ENCODE peak calls at places on chromosomes 13 and 19, in eight cellular contexts. One of them, this sample, is unnamed.

GRCh38 chr19:48943081-48943480 is 9.6 kb downstream of the DHDH start:
- DNase-seq in HL-60: no peak
- DNase-seq in heart left ventricle: no peak
- DNase-seq in fibroblast of lung: no peak
- DNase-seq in stomach: no peak
- DNase-seq in CD4-positive, alpha-beta T cell: no peak
- DNase-seq in A549: no peak
- DNase-seq in dorsolateral prefrontal cortex: no peak
- DNase-seq in this sample: no peak

GRCh38 chr19:35704218-35704617 is at the start of gene ZBTB32:
- DNase-seq in HL-60: no peak
- DNase-seq in heart left ventricle: peak
- DNase-seq in fibroblast of lung: peak
- DNase-seq in stomach: no peak
- DNase-seq in CD4-positive, alpha-beta T cell: no peak
- DNase-seq in A549: no peak
- DNase-seq in dorsolateral prefrontal cortex: no peak
- DNase-seq in this sample: no peak

GRCh38 chr19:50794778-50795664 is 4.8 kb downstream of the ACP4 start:
- DNase-seq in HL-60: peak
- DNase-seq in heart left ventricle: no peak
- DNase-seq in fibroblast of lung: no peak
- DNase-seq in stomach: no peak
- DNase-seq in CD4-positive, alpha-beta T cell: no peak
- DNase-seq in A549: no peak
- DNase-seq in dorsolateral prefrontal cortex: no peak
- DNase-seq in this sample: no peak

GRCh38 chr19:56765107-56765506 is 75.4 kb downstream of the PEG3 start:
- DNase-seq in HL-60: no peak
- DNase-seq in heart left ventricle: peak
- DNase-seq in fibroblast of lung: no peak
- DNase-seq in stomach: peak
- DNase-seq in CD4-positive, alpha-beta T cell: no peak
- DNase-seq in A549: no peak
- DNase-seq in dorsolateral prefrontal cortex: peak
- DNase-seq in this sample: peak

GRCh38 chr19:5339950-5340636 is 519 bp downstream of the PTPRS start:
- DNase-seq in HL-60: no peak
- DNase-seq in heart left ventricle: no peak
- DNase-seq in fibroblast of lung: no peak
- DNase-seq in stomach: no peak
- DNase-seq in CD4-positive, alpha-beta T cell: no peak
- DNase-seq in A549: peak
- DNase-seq in dorsolateral prefrontal cortex: no peak
- DNase-seq in this sample: peak

GRCh38 chr19:51530616-51531015 is 854 bp downstream of the SIGLEC6 start:
- DNase-seq in HL-60: no peak
- DNase-seq in heart left ventricle: no peak
- DNase-seq in fibroblast of lung: no peak
- DNase-seq in stomach: no peak
- DNase-seq in CD4-positive, alpha-beta T cell: no peak
- DNase-seq in A549: no peak
- DNase-seq in dorsolateral prefrontal cortex: no peak
- DNase-seq in this sample: no peak

GRCh38 chr19:1250374-1251232 is 2.2 kb downstream of the MIDN start:
- DNase-seq in HL-60: peak
- DNase-seq in heart left ventricle: peak
- DNase-seq in fibroblast of lung: peak
- DNase-seq in stomach: no peak
- DNase-seq in CD4-positive, alpha-beta T cell: peak
- DNase-seq in A549: no peak
- DNase-seq in dorsolateral prefrontal cortex: no peak
- DNase-seq in this sample: peak

GRCh38 chr13:36357692-36358091 is 11.5 kb upstream of the SPART start:
- DNase-seq in HL-60: no peak
- DNase-seq in heart left ventricle: no peak
- DNase-seq in fibroblast of lung: peak
- DNase-seq in stomach: no peak
- DNase-seq in CD4-positive, alpha-beta T cell: no peak
- DNase-seq in A549: no peak
- DNase-seq in dorsolateral prefrontal cortex: no peak
- DNase-seq in this sample: no peak

GRCh38 chr19:5903502-5904301 is at the start of gene NDUFA11:
- DNase-seq in HL-60: peak
- DNase-seq in heart left ventricle: peak
- DNase-seq in fibroblast of lung: peak
- DNase-seq in stomach: peak
- DNase-seq in CD4-positive, alpha-beta T cell: peak
- DNase-seq in A549: peak
- DNase-seq in dorsolateral prefrontal cortex: peak
- DNase-seq in this sample: peak

GRCh38 chr13:107251321-107251720 is 683.4 kb upstream of the ARGLU1 start:
- DNase-seq in HL-60: no peak
- DNase-seq in heart left ventricle: no peak
- DNase-seq in fibroblast of lung: peak
- DNase-seq in stomach: no peak
- DNase-seq in CD4-positive, alpha-beta T cell: no peak
- DNase-seq in A549: no peak
- DNase-seq in dorsolateral prefrontal cortex: no peak
- DNase-seq in this sample: no peak

GRCh38 chr19:52734340-52734892 is 428 bp downstream of the ZNF611 start:
- DNase-seq in HL-60: peak
- DNase-seq in heart left ventricle: peak
- DNase-seq in fibroblast of lung: peak
- DNase-seq in stomach: peak
- DNase-seq in CD4-positive, alpha-beta T cell: no peak
- DNase-seq in A549: no peak
- DNase-seq in dorsolateral prefrontal cortex: no peak
- DNase-seq in this sample: no peak

GRCh38 chr13:21879263-21879914 is 208.5 kb downstream of the FGF9 start:
- DNase-seq in HL-60: no peak
- DNase-seq in heart left ventricle: no peak
- DNase-seq in fibroblast of lung: no peak
- DNase-seq in stomach: no peak
- DNase-seq in CD4-positive, alpha-beta T cell: no peak
- DNase-seq in A549: no peak
- DNase-seq in dorsolateral prefrontal cortex: no peak
- DNase-seq in this sample: no peak

GRCh38 chr13:114153485-114154080 is 21.2 kb upstream of the RASA3 start:
- DNase-seq in HL-60: no peak
- DNase-seq in heart left ventricle: no peak
- DNase-seq in fibroblast of lung: no peak
- DNase-seq in stomach: no peak
- DNase-seq in CD4-positive, alpha-beta T cell: no peak
- DNase-seq in A549: no peak
- DNase-seq in dorsolateral prefrontal cortex: no peak
- DNase-seq in this sample: no peak

GRCh38 chr13:111178417-111178816 is 63.3 kb downstream of the ARHGEF7 start:
- DNase-seq in HL-60: no peak
- DNase-seq in heart left ventricle: no peak
- DNase-seq in fibroblast of lung: peak
- DNase-seq in stomach: no peak
- DNase-seq in CD4-positive, alpha-beta T cell: no peak
- DNase-seq in A549: no peak
- DNase-seq in dorsolateral prefrontal cortex: no peak
- DNase-seq in this sample: no peak

DNA sequence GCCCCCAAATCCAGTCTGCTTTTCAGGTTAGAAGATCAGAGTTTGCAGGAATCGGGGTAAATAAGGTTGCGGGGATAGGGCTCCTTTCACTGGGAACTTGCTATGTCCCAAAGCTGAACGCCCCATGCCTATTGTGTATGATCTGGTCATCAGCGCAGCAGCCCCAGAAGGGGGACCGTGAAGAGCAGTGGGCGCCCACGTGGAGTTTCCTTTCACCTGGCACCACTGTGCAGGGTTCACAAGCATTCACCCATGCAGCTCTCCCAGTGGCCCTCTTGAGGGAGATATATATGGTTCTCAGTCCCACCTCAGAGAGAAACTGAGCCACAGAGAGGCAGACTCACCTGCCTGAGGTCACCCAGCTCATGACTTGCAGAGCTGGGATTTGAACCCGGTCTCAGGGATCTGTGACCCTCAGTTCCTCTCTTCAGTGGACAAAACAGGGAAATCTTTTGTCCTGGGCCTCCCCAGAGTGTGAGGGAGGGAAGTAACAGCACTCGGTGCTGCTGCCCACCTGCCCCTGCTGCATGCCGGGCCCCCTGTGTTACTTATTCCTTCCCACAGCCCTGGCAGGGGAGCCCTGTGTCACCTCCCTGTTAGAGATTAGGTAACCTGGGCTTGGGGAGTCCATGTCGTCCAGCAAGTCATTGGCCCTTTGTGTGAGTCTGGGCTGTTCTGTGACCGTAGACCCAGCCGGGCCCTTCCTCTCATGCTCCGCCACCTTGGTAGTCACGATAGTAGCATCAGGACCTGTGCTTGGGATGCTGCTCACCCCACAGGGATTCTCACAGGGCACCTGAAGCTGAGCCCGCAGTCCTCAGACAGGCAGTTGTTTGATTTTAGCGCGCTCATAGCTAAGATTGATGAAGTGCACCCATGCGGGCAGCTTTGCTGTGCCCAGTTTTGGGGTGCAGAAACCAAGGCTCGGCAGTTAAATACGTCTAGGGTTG is 27.9 kb downstream of the PPP5C start:
- DNase-seq in HL-60: no peak
- DNase-seq in heart left ventricle: no peak
- DNase-seq in fibroblast of lung: no peak
- DNase-seq in stomach: no peak
- DNase-seq in CD4-positive, alpha-beta T cell: no peak
- DNase-seq in A549: no peak
- DNase-seq in dorsolateral prefrontal cortex: peak
- DNase-seq in this sample: no peak
- H3K27ac ChIP-seq in HL-60: no peak
- H3K27ac ChIP-seq in heart left ventricle: peak
- H3K27ac ChIP-seq in fibroblast of lung: no peak
- H3K27ac ChIP-seq in stomach: peak
- H3K27ac ChIP-seq in CD4-positive, alpha-beta T cell: no peak
- H3K27ac ChIP-seq in A549: peak
- H3K27ac ChIP-seq in dorsolateral prefrontal cortex: no peak
- H3K27ac ChIP-seq in this sample: no peak

DNA sequence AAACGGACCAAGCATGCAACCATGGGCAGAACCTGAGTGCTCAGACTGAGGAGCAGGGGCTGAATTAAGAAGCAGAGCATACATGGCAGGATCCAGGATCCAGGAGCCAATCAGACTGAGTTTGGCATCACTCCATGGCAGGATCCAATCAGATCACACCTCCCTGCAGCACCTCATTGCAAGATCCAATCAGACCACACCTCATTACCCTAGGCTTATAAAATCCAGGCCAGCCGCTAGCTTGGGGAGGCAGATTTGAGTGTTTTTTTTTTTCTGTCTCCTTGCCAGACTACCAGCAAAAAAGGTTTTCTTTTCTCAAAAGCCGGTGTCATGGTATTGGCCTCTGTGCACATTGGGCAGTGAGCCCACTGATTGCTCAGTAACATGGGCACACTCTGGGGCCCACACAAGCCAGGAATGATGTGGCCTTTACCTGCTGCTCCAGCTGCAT is 127.9 kb upstream of the GJB6 start:
- DNase-seq in HL-60: no peak
- DNase-seq in heart left ventricle: no peak
- DNase-seq in fibroblast of lung: peak
- DNase-seq in stomach: no peak
- DNase-seq in CD4-positive, alpha-beta T cell: no peak
- DNase-seq in A549: no peak
- DNase-seq in dorsolateral prefrontal cortex: no peak
- DNase-seq in this sample: no peak
- H3K27ac ChIP-seq in HL-60: no peak
- H3K27ac ChIP-seq in heart left ventricle: no peak
- H3K27ac ChIP-seq in fibroblast of lung: no peak
- H3K27ac ChIP-seq in stomach: no peak
- H3K27ac ChIP-seq in CD4-positive, alpha-beta T cell: no peak
- H3K27ac ChIP-seq in A549: no peak
- H3K27ac ChIP-seq in dorsolateral prefrontal cortex: no peak
- H3K27ac ChIP-seq in this sample: no peak

GRCh38 chr13:100512422-100512821 is 76.2 kb downstream of the GGACT start:
- DNase-seq in HL-60: no peak
- DNase-seq in heart left ventricle: no peak
- DNase-seq in fibroblast of lung: peak
- DNase-seq in stomach: no peak
- DNase-seq in CD4-positive, alpha-beta T cell: no peak
- DNase-seq in A549: no peak
- DNase-seq in dorsolateral prefrontal cortex: no peak
- DNase-seq in this sample: no peak

GRCh38 chr13:100515410-100515800 is 73.2 kb downstream of the GGACT start:
- DNase-seq in HL-60: no peak
- DNase-seq in heart left ventricle: no peak
- DNase-seq in fibroblast of lung: no peak
- DNase-seq in stomach: no peak
- DNase-seq in CD4-positive, alpha-beta T cell: no peak
- DNase-seq in A549: no peak
- DNase-seq in dorsolateral prefrontal cortex: no peak
- DNase-seq in this sample: no peak

GRCh38 chr13:100513171-100513570 is 75.4 kb downstream of the GGACT start:
- DNase-seq in HL-60: no peak
- DNase-seq in heart left ventricle: no peak
- DNase-seq in fibroblast of lung: no peak
- DNase-seq in stomach: no peak
- DNase-seq in CD4-positive, alpha-beta T cell: no peak
- DNase-seq in A549: no peak
- DNase-seq in dorsolateral prefrontal cortex: no peak
- DNase-seq in this sample: no peak

GRCh38 chr13:100514788-100515409 is 73.7 kb downstream of the GGACT start:
- DNase-seq in HL-60: peak
- DNase-seq in heart left ventricle: peak
- DNase-seq in fibroblast of lung: peak
- DNase-seq in stomach: peak
- DNase-seq in CD4-positive, alpha-beta T cell: peak
- DNase-seq in A549: peak
- DNase-seq in dorsolateral prefrontal cortex: peak
- DNase-seq in this sample: peak

GRCh38 chr13:100513987-100514670 is 74.5 kb downstream of the GGACT start:
- DNase-seq in HL-60: no peak
- DNase-seq in heart left ventricle: no peak
- DNase-seq in fibroblast of lung: peak
- DNase-seq in stomach: no peak
- DNase-seq in CD4-positive, alpha-beta T cell: no peak
- DNase-seq in A549: no peak
- DNase-seq in dorsolateral prefrontal cortex: no peak
- DNase-seq in this sample: no peak
- H3K27ac ChIP-seq in HL-60: no peak
- H3K27ac ChIP-seq in heart left ventricle: no peak
- H3K27ac ChIP-seq in fibroblast of lung: no peak
- H3K27ac ChIP-seq in stomach: no peak
- H3K27ac ChIP-seq in CD4-positive, alpha-beta T cell: no peak
- H3K27ac ChIP-seq in A549: peak
- H3K27ac ChIP-seq in dorsolateral prefrontal cortex: peak
- H3K27ac ChIP-seq in this sample: no peak

DNA sequence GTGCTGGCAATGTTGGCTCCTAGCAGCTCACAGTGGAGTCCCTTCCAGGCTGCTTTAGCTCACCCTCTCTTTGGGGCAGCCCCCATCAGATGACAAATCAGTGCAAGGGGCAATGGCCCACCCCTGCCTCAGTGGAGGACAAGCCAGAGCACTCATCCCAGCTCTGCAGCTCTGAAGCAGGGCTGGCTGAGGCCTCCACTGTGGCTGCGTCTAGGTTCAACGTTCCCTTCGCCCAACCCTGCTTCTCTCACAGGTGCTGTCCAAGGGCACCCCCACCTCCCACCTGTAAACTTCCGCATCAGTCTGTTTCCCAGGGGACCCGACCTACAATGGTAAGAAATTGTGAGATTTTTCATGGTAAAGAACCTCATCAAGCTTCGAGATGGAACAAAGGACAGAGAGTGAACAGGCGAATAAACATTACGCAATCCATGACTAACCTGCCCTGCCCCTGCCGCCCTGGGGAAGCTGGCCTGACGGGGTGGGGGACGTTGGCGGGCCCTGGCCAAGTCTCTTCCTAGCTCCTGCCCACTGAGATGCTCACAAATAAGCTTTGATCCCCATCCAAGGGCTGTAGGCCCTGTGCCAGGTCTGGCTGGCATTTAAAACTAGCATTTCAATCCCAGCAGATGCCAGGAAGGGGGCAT is 40.5 kb downstream of the DZIP1 start:
- DNase-seq in HL-60: no peak
- DNase-seq in heart left ventricle: no peak
- DNase-seq in fibroblast of lung: peak
- DNase-seq in stomach: peak
- DNase-seq in CD4-positive, alpha-beta T cell: no peak
- DNase-seq in A549: peak
- DNase-seq in dorsolateral prefrontal cortex: no peak
- DNase-seq in this sample: no peak
- H3K27ac ChIP-seq in HL-60: no peak
- H3K27ac ChIP-seq in heart left ventricle: no peak
- H3K27ac ChIP-seq in fibroblast of lung: no peak
- H3K27ac ChIP-seq in stomach: no peak
- H3K27ac ChIP-seq in CD4-positive, alpha-beta T cell: no peak
- H3K27ac ChIP-seq in A549: peak
- H3K27ac ChIP-seq in dorsolateral prefrontal cortex: no peak
- H3K27ac ChIP-seq in this sample: no peak

This sample was measured in substantia nigra.